ENCODE peak calls at places on chromosomes 3 and 15, in nine cellular contexts. Q is CD4-positive, CD25-positive, alpha-beta regulatory T cell; X is GM23248; Y is IMR-90; K is uterus; V is upper lobe of right lung; Z is adrenal gland; U is Peyer's patch; C is SK-N-SH. R is an unnamed sample.

GRCh38 chr15:70362350-70362749 is 264.6 kb upstream of the TLE3 start:
- DNase-seq in K (no peak), Z (no peak), X (no peak), U (no peak), Y (no peak), V (peak; percentile 26), C (no peak), Q (no peak), R (no peak)

GRCh38 chr3:71926242-71926560 is 141.3 kb upstream of the PROK2 start:
- DNase-seq in C (peak; percentile 45), U (peak; percentile 62), Q (peak; percentile 20), V (no peak), X (peak; percentile 9), Z (no peak), K (no peak), Y (peak; percentile 2), R (peak; percentile 2)

GRCh38 chr3:125110016-125110875 is 54.4 kb upstream of the HEG1 start:
- DNase-seq in K (no peak), X (peak; percentile 94), Q (no peak), C (no peak), Z (no peak), V (no peak), U (no peak), Y (peak; percentile 98), R (no peak)

GRCh38 chr15:70633394-70633793 is 130.0 kb downstream of the UACA start:
- DNase-seq in Y (no peak), V (no peak), Q (no peak), Z (no peak), C (no peak), U (no peak), X (no peak), K (no peak), R (no peak)

GRCh38 chr3:48456466-48456865 is 9.9 kb downstream of the ATRIP start:
- DNase-seq in Y (no peak), V (no peak), Z (no peak), Q (no peak), C (no peak), U (no peak), K (no peak), X (no peak), R (no peak)

GRCh38 chr15:40388941-40389823 is 6.7 kb downstream of the KNSTRN start:
- DNase-seq in V (peak; percentile 72), Q (no peak), Z (peak; percentile 59), C (no peak), Y (no peak), U (no peak), K (no peak), X (no peak), R (no peak)

GRCh38 chr15:92097473-92098178 is 244.1 kb downstream of the SLCO3A1 start:
- DNase-seq in Z (peak; percentile 63), U (peak; percentile 68), C (peak; percentile 69), K (peak; percentile 39), V (no peak), Y (peak; percentile 46), Q (peak; percentile 59), X (peak; percentile 77), R (no peak)

GRCh38 chr3:86937306-86937791 is 53.6 kb downstream of the VGLL3 start:
- DNase-seq in V (no peak), C (no peak), Q (no peak), K (peak; percentile 24), U (no peak), Y (peak; percentile 92), X (peak; percentile 93), Z (no peak), R (no peak)

GRCh38 chr3:34260266-34260990 is 462.0 kb downstream of the PDCD6IP start:
- DNase-seq in Y (peak; percentile 50), V (no peak), U (peak; percentile 72), Z (peak; percentile 62), K (peak; percentile 37), X (peak; percentile 61), Q (no peak), C (peak; percentile 47), R (no peak)

GRCh38 chr3:130789678-130790340 is 43.2 kb upstream of the PIK3R4 start:
- DNase-seq in V (no peak), Q (no peak), Y (no peak), Z (peak; percentile 35), K (no peak), C (no peak), U (peak; percentile 57), X (no peak), R (no peak)
- H3K27ac ChIP-seq in V (no peak overlapping the region), Q (no peak overlapping the region), Y (no peak overlapping the region), Z (no peak overlapping the region), K (no peak overlapping the region), C (no peak overlapping the region), U (no peak overlapping the region), X (no peak overlapping the region), R (no peak overlapping the region)

GRCh38 chr15:73983211-73983727 is 8.8 kb downstream of the STOML1 start:
- DNase-seq in X (peak; percentile 94), K (peak; percentile 65), Y (peak; percentile 77), C (peak; percentile 49), U (peak; percentile 51), Q (no peak), V (peak; percentile 77), Z (peak; percentile 89), R (no peak)
- H3K27ac ChIP-seq in X (peak overlapping the region; percentile 92), K (peak overlapping the region; percentile 83), Y (peak overlapping the region; percentile 92), C (peak overlapping the region; percentile 90), U (peak overlapping the region; percentile 46), Q (no peak overlapping the region), V (peak overlapping the region; percentile 90), Z (peak overlapping the region; percentile 77), R (peak overlapping the region; percentile 94)

GRCh38 chr3:15428539-15428938 is 1.1 kb downstream of the EAF1 start:
- DNase-seq in V (no peak), Y (peak; percentile 67), Q (no peak), U (no peak), Z (no peak), K (no peak), C (no peak), X (peak; percentile 93), R (no peak)

GRCh38 chr3:15426579-15427118 is 695 bp downstream of the METTL6 start:
- DNase-seq in V (no peak), Z (no peak), Y (no peak), K (no peak), U (no peak), Q (no peak), X (no peak), C (no peak), R (no peak)

GRCh38 chr3:15429080-15429479 is 1.7 kb downstream of the EAF1 start:
- DNase-seq in C (no peak), X (no peak), Z (no peak), U (no peak), Q (no peak), K (no peak), Y (no peak), V (no peak), R (no peak)

GRCh38 chr3:15427981-15428380 is 583 bp downstream of the EAF1 start:
- DNase-seq in U (peak; percentile 50), V (no peak), Y (no peak), Z (no peak), Q (no peak), X (no peak), K (no peak), C (peak; percentile 48), R (no peak)

DNA sequence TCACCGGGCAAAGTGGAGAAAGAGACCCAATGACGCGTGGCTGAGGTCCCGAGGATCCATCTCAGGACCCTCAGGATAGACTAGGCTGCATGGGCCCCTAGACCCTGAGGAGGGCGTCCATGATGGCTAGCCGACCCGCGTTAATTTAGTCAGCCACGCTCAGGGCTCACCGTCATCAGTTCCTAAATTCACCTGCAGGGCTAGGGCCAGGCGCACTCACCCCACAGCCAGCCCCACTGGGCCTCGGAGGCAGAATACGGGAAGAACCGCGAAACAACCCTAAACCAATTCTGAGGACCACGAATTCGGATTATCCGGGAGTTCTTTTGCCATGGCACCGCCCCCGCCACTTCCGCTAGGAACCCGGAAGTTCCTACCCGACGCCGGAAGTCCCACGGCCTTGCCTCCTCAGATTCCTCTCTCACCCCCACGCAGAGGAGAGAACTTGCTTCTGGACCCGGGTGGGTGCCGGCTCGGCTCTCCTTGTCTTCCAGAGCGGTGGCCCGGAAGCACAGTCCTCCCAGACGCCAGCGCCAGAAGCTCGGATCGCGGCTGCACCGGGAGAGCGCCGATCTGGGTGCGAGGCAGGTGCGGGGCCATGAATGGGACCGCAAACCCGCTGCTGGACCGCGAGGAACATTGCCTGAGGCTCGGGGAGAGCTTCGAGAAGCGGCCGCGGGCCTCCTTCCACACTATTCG is at the start of the genes EAF1 and METTL6:
- DNase-seq in K (peak; percentile 81), X (peak; percentile 91), C (peak; percentile 91), Y (peak; percentile 74), Q (peak; percentile 87), V (peak; percentile 94), Z (peak; percentile 84), U (peak; percentile 94), R (peak; percentile 73)
- H3K27ac ChIP-seq in K (peak within 1 kb of the TSS; percentile 73), X (peak within 1 kb of the TSS; percentile 92), C (peak within 1 kb of the TSS; percentile 86), Y (peak within 1 kb of the TSS; percentile 93), Q (peak within 1 kb of the TSS; percentile 82), V (peak within 1 kb of the TSS; percentile 91), Z (peak within 1 kb of the TSS; percentile 44), U (peak within 1 kb of the TSS; percentile 80), R (peak within 1 kb of the TSS; percentile 70)

GRCh38 chr15:89785771-89786135 is 9.6 kb downstream of the MESP2 start:
- DNase-seq in Z (no peak), K (no peak), V (no peak), C (no peak), X (peak; percentile 35), Y (peak; percentile 61), Q (no peak), U (no peak), R (no peak)

GRCh38 chr15:89783861-89784685 is 7.9 kb downstream of the MESP2 start:
- DNase-seq in X (no peak), Y (no peak), U (no peak), C (peak; percentile 17), K (no peak), Q (no peak), V (no peak), Z (no peak), R (no peak)

GRCh38 chr15:89783111-89783860 is 7.2 kb downstream of the MESP2 start:
- DNase-seq in Z (no peak), Q (no peak), C (peak; percentile 38), X (peak; percentile 73), Y (peak; percentile 29), K (no peak), V (no peak), U (no peak), R (no peak)

GRCh38 chr15:89784686-89784960 is 8.5 kb downstream of the MESP2 start:
- DNase-seq in X (no peak), C (no peak), Y (no peak), K (no peak), U (no peak), Q (no peak), V (no peak), Z (no peak), R (no peak)

DNA sequence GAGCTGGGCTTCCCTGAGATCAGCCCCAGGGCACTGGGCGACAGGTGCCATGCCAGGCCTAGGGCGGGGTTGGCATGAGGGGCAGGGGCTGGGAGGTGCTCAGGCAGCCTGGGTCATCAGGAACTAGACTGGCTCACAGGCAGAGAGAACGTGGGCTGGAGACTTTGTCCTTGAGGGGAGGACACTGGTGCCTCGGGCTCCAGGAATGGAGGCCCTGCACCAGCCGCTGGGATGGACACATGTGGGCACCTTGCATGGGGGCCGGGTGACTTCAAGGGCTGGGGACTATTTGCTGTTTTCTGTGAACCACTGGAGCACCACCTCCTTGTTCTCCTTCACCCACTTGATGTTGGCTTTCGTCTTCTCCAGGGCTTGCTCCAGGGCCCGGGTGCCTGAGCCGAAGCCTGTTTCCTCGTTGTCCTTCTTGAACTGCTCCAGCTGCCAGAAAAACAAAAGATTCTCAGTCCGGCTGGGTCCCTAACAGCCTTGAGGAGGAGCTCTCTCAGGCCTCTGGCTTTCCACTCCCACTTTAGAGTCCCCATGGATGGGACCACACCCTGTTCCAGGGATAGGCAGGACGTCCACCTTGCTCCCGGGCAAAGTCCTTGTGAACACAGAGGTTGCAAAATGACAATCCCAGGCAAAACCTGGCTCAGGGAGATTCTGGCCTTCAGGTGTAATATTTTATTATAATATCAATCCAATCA is 9.1 kb downstream of the MESP2 start:
- DNase-seq in K (no peak), Q (no peak), C (no peak), Z (no peak), Y (no peak), X (no peak), U (peak; percentile 89), V (no peak), R (no peak)
- H3K27ac ChIP-seq in K (no peak overlapping the region), Q (no peak overlapping the region), C (no peak overlapping the region), Z (no peak overlapping the region), Y (peak overlapping the region; percentile 11), X (peak overlapping the region; percentile 0), U (no peak overlapping the region), V (no peak overlapping the region), R (no peak overlapping the region)

R was measured in caudate nucleus.